ENCODE peak calls at places on chromosomes 5 and 9, in ten cellular contexts. F is GM10248; H is central memory CD8-positive, alpha-beta T cell; N is colonic mucosa; V is NCI-H748 treated with DMSO at 0.1 percent for 48 hours; E is heart left ventricle; S is RPMI8226; J is NCI-H2029; O is HT-29; K is adrenal gland. Y is an unnamed sample.

GRCh38 chr5:123206618-123207320 is 117.7 kb downstream of the PRDM6 start:
- DNase-seq in J (no peak), H (no peak), O (no peak), N (no peak), E (no peak), V (no peak), F (no peak), K (no peak), S (no peak), Y (no peak)

GRCh38 chr9:26308328-26308727 is 584.3 kb downstream of the CAAP1 start:
- DNase-seq in K (no peak), H (no peak), F (no peak), V (no peak), E (no peak), J (no peak), S (no peak), N (no peak), O (no peak), Y (no peak)

GRCh38 chr5:61349935-61350334 is 17.9 kb downstream of the ZSWIM6 start:
- DNase-seq in S (no peak), K (no peak), F (no peak), V (no peak), H (no peak), J (no peak), N (no peak), O (no peak), E (no peak), Y (no peak)

GRCh38 chr9:82570226-82570625 is 492.7 kb downstream of the RASEF start:
- DNase-seq in K (no peak), E (no peak), S (no peak), O (no peak), V (no peak), N (no peak), F (no peak), H (no peak), J (no peak), Y (no peak)

GRCh38 chr5:141716468-141716867 is 34.4 kb upstream of the ARAP3 start:
- DNase-seq in H (no peak), V (no peak), J (no peak), O (no peak), N (no peak), S (no peak), E (no peak), F (no peak), K (no peak), Y (no peak)

GRCh38 chr5:41856644-41857491 is 13.4 kb downstream of the OXCT1 start:
- DNase-seq in E (peak), H (peak), F (peak), V (peak), J (peak), O (peak), N (peak), K (peak), S (peak), Y (no peak)

GRCh38 chr5:30502277-30502676 is 691.2 kb upstream of the CDH6 start:
- DNase-seq in H (no peak), K (no peak), E (no peak), V (no peak), N (no peak), J (no peak), F (no peak), S (no peak), O (no peak), Y (no peak)

GRCh38 chr5:127926974-127927373 is 156.6 kb upstream of the SLC12A2 start:
- DNase-seq in K (no peak), J (no peak), V (no peak), O (no peak), E (no peak), N (no peak), H (no peak), S (no peak), F (no peak), Y (no peak)

GRCh38 chr9:91515074-91515687 is 91.5 kb upstream of the NFIL3 start:
- DNase-seq in J (no peak), N (no peak), E (no peak), S (no peak), H (no peak), V (no peak), K (peak), F (peak), O (no peak), Y (no peak)

GRCh38 chr5:159402328-159402727 is 72.0 kb upstream of the IL12B start:
- DNase-seq in H (no peak), V (no peak), O (no peak), E (no peak), S (peak), F (no peak), J (no peak), N (no peak), K (no peak), Y (no peak)